ENCODE peak calls at places on chromosomes 16 and 17, in four cellular contexts. U, W, Q and R are unnamed samples.

GRCh38 chr17:17782425-17783120 is 54.2 kb downstream of the SREBF1 start:
- DNase-seq in U (no peak), W (peak), Q (no peak), R (no peak)

GRCh38 chr17:46815474-46816353 is 2.8 kb downstream of the WNT3 start:
- DNase-seq in U (no peak), W (no peak), Q (peak), R (no peak)

GRCh38 chr16:72783716-72784320 is 264.1 kb downstream of the ZFHX3 start:
- DNase-seq in U (no peak), W (no peak), Q (no peak), R (no peak)

GRCh38 chr17:6641374-6641818 is 536 bp downstream of the TXNDC17 start:
- DNase-seq in U (no peak), W (no peak), Q (peak), R (no peak)

GRCh38 chr17:34865696-34866095 is 95.6 kb downstream of the CCT6B start:
- DNase-seq in U (no peak), W (no peak), Q (no peak), R (no peak)

GRCh38 chr17:32590974-32591373 is 104.2 kb downstream of the CDK5R1 start:
- DNase-seq in U (no peak), W (no peak), Q (no peak), R (no peak)

GRCh38 chr16:80887062-80887461 is 82.7 kb upstream of the CDYL2 start:
- DNase-seq in U (no peak), W (no peak), Q (no peak), R (no peak)

GRCh38 chr17:17553217-17554195 is 38.0 kb downstream of the PEMT start:
- DNase-seq in U (peak), W (no peak), Q (no peak), R (no peak)

GRCh38 chr17:73835605-73836004 is 191.4 kb upstream of the SDK2 start:
- DNase-seq in U (no peak), W (no peak), Q (no peak), R (no peak)

GRCh38 chr16:49652441-49653175 is 203.3 kb downstream of the ZNF423 start:
- DNase-seq in U (peak), W (peak), Q (no peak), R (peak)

GRCh38 chr17:81741594-81742452 is 29.7 kb downstream of the SLC25A10 start:
- DNase-seq in U (no peak), W (no peak), Q (no peak), R (no peak)

GRCh38 chr16:47611848-47612493 is 150.8 kb downstream of the PHKB start:
- DNase-seq in U (no peak), W (no peak), Q (no peak), R (no peak)

GRCh38 chr17:28173801-28174200 is 131.3 kb downstream of the NLK start:
- DNase-seq in U (no peak), W (no peak), Q (peak), R (no peak)

GRCh38 chr16:52861614-52862022 is 191.1 kb downstream of the CHD9NB start:
- DNase-seq in U (no peak), W (peak), Q (peak), R (no peak)

GRCh38 chr16:3188925-3189825 is 1.2 kb downstream of the OR1F1 start:
- DNase-seq in U (no peak), W (peak), Q (peak), R (no peak)

GRCh38 chr17:73706858-73707257 is 62.6 kb upstream of the SDK2 start:
- DNase-seq in U (no peak), W (no peak), Q (no peak), R (no peak)

GRCh38 chr17:39080416-39081179 is 70.8 kb downstream of the PLXDC1 start:
- DNase-seq in U (peak), W (peak), Q (no peak), R (no peak)

GRCh38 chr16:4936181-4936990 is 562 bp downstream of the PPL start:
- DNase-seq in U (no peak), W (peak), Q (no peak), R (no peak)

GRCh38 chr17:38958756-38959155 is 8.4 kb downstream of the FBXO47 start:
- DNase-seq in U (no peak), W (no peak), Q (no peak), R (no peak)

GRCh38 chr16:19212059-19212458 is 44.0 kb downstream of the SYT17 start:
- DNase-seq in U (no peak), W (no peak), Q (no peak), R (no peak)

GRCh38 chr16:19166500-19166899 is 1.5 kb upstream of the SYT17 start:
- DNase-seq in U (no peak), W (no peak), Q (no peak), R (no peak)

GRCh38 chr17:42221886-42222745 is 27.8 kb upstream of the GHDC start:
- DNase-seq in U (no peak), W (peak), Q (peak), R (no peak)

GRCh38 chr17:68089881-68090280 is 54.3 kb downstream of the KPNA2 start:
- DNase-seq in U (peak), W (no peak), Q (peak), R (no peak)

GRCh38 chr17:80095038-80095843 is 6.1 kb upstream of the GAA start:
- DNase-seq in U (no peak), W (peak), Q (no peak), R (no peak)

GRCh38 chr17:1829189-1829578 is 518 bp downstream of the SMYD4 start:
- DNase-seq in U (peak), W (no peak), Q (peak), R (no peak)

GRCh38 chr16:71883193-71883848 is 661 bp downstream of the ZNF821 start:
- DNase-seq in U (peak), W (peak), Q (peak), R (peak)

GRCh38 chr17:28760987-28761562 is 17.3 kb downstream of the TRAF4 start:
- DNase-seq in U (peak), W (peak), Q (peak), R (peak)

GRCh38 chr16:84643180-84643583 is 5.1 kb upstream of the KLHL36 start:
- DNase-seq in U (peak), W (peak), Q (peak), R (peak)

GRCh38 chr16:56610609-56611111 is 2.3 kb downstream of the MT2A start:
- DNase-seq in U (no peak), W (no peak), Q (no peak), R (no peak)

GRCh38 chr17:4185656-4186055 is 42.7 kb downstream of the CYB5D2 start:
- DNase-seq in U (no peak), W (no peak), Q (no peak), R (peak)

GRCh38 chr17:45332505-45332904 is 15.7 kb upstream of the MAP3K14 start:
- DNase-seq in U (no peak), W (no peak), Q (no peak), R (peak)